ENCODE peak calls at places on chromosomes 6 and 20, in four cellular contexts. One of them, this sample, is unnamed.

GRCh38 chr6:126038234-126038633 is 51.9 kb downstream of the TRMT11 start:
- DNase-seq in HepG2: no peak
- DNase-seq in K562: no peak
- DNase-seq in HCT116: no peak
- DNase-seq in this sample: no peak

GRCh38 chr20:54025166-54025835 is 45.1 kb downstream of the BCAS1 start:
- DNase-seq in HCT116: no peak
- DNase-seq in K562: no peak
- DNase-seq in HepG2: no peak
- DNase-seq in this sample: no peak

GRCh38 chr6:109738667-109739066 is 47.6 kb downstream of the FIG4 start:
- DNase-seq in K562: no peak
- DNase-seq in HCT116: no peak
- DNase-seq in HepG2: no peak
- DNase-seq in this sample: no peak

GRCh38 chr6:18432180-18432579 is 45.0 kb downstream of the RNF144B start:
- DNase-seq in HepG2: no peak
- DNase-seq in K562: no peak
- DNase-seq in HCT116: no peak
- DNase-seq in this sample: peak

GRCh38 chr6:136784910-136785746 is 7.1 kb downstream of the MAP3K5 start:
- DNase-seq in HCT116: no peak
- DNase-seq in HepG2: no peak
- DNase-seq in K562: no peak
- DNase-seq in this sample: no peak

GRCh38 chr20:63095718-63096654 is 89.2 kb upstream of the BHLHE23 start:
- DNase-seq in K562: no peak
- DNase-seq in HCT116: no peak
- DNase-seq in HepG2: no peak
- DNase-seq in this sample: no peak

GRCh38 chr6:123658848-123659247 is 22.1 kb upstream of the TRDN start:
- DNase-seq in HCT116: no peak
- DNase-seq in K562: no peak
- DNase-seq in HepG2: no peak
- DNase-seq in this sample: no peak

GRCh38 chr6:99282479-99283062 is 66.9 kb downstream of the FAXC start:
- DNase-seq in HepG2: no peak
- DNase-seq in K562: no peak
- DNase-seq in HCT116: peak
- DNase-seq in this sample: no peak

GRCh38 chr6:168028181-168028580 is 30.7 kb downstream of the KIF25 start:
- DNase-seq in K562: no peak
- DNase-seq in HepG2: no peak
- DNase-seq in HCT116: no peak
- DNase-seq in this sample: no peak

GRCh38 chr20:43686820-43687219 is 19.9 kb downstream of the MYBL2 start:
- DNase-seq in HepG2: no peak
- DNase-seq in K562: peak
- DNase-seq in HCT116: no peak
- DNase-seq in this sample: no peak

GRCh38 chr20:10812738-10813327 is 139.0 kb upstream of the JAG1 start:
- DNase-seq in HCT116: no peak
- DNase-seq in HepG2: no peak
- DNase-seq in K562: no peak
- DNase-seq in this sample: no peak

GRCh38 chr20:36726168-36726567 is 19.7 kb downstream of the NDRG3 start:
- DNase-seq in K562: no peak
- DNase-seq in HCT116: no peak
- DNase-seq in HepG2: no peak
- DNase-seq in this sample: no peak

GRCh38 chr6:116430860-116431259 is 30.3 kb upstream of the CALHM6 start:
- DNase-seq in K562: no peak
- DNase-seq in HepG2: no peak
- DNase-seq in HCT116: no peak
- DNase-seq in this sample: no peak

GRCh38 chr6:148999501-148999900 is 252.7 kb downstream of the UST start:
- DNase-seq in K562: no peak
- DNase-seq in HepG2: no peak
- DNase-seq in HCT116: no peak
- DNase-seq in this sample: no peak

GRCh38 chr6:89475634-89476033 is 42.7 kb downstream of the ANKRD6 start:
- DNase-seq in K562: no peak
- DNase-seq in HCT116: no peak
- DNase-seq in HepG2: peak
- DNase-seq in this sample: no peak

GRCh38 chr20:17661121-17661744 is 20.8 kb downstream of the RRBP1 start:
- DNase-seq in HCT116: no peak
- DNase-seq in HepG2: peak
- DNase-seq in K562: no peak
- DNase-seq in this sample: no peak

GRCh38 chr6:3913077-3913957 is 64.1 kb downstream of the FAM50B start:
- DNase-seq in HepG2: peak
- DNase-seq in K562: peak
- DNase-seq in HCT116: peak
- DNase-seq in this sample: peak
- TF ChIP-seq TCF7L2 in HepG2: peak
- TF ChIP-seq TCF7L2 in K562: no peak
- TF ChIP-seq TCF7L2 in HCT116: no peak
- TF ChIP-seq TCF7L2 in this sample: peak

GRCh38 chr20:61210862-61211261 is 41.2 kb upstream of the CDH4 start:
- DNase-seq in HCT116: no peak
- DNase-seq in K562: no peak
- DNase-seq in HepG2: no peak
- DNase-seq in this sample: no peak
- TF ChIP-seq POLR2AphosphoS5 in HCT116: no peak
- TF ChIP-seq POLR2AphosphoS5 in K562: no peak
- TF ChIP-seq POLR2AphosphoS5 in HepG2: no peak
- TF ChIP-seq POLR2AphosphoS5 in this sample: no peak

DNA sequence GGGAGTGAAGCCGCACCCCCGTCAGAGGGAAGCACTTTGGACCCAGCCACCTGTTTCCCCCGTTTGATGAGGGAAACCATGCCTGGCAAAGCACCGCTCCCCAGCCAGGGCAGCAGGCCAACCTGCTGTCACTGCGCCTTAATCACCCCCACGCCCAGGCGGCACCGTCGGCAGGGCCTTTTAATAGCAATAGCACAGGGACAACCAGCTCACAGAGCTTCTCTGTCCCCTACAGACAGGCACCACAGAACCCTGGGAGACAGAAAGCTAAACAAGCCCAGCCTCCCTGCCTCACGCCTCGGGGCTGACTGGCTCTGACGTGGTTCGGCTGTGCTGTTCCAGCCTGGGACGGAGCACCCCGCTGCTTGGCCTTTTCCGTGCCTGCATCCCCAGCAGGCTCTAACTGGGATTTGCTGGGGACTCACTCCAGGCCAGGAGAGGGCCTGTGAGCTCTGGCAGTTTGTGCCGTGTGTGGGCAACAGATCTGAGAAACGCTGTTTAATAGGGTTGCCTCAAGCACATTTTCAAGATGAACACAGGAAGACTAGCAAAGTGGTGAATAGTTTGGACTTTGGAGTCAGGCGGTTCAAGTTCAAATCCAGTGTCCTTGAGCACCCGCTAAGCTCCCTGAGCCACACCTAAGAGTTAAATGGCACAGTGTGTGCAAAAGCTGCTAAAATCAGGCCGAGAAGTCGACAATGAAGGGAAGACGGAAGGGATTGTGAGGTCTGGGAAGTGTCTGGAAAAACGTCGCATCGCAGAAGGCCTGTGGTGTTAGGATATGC is 223.8 kb downstream of the NRN1 start:
- DNase-seq in HCT116: no peak
- DNase-seq in HepG2: peak
- DNase-seq in K562: no peak
- DNase-seq in this sample: no peak
- TF ChIP-seq TCF7L2 in HCT116: no peak
- TF ChIP-seq TCF7L2 in HepG2: no peak
- TF ChIP-seq TCF7L2 in K562: no peak
- TF ChIP-seq TCF7L2 in this sample: no peak

GRCh38 chr6:47628448-47629272 is 69.7 kb upstream of the ADGRF4 start:
- DNase-seq in HepG2: no peak
- DNase-seq in HCT116: no peak
- DNase-seq in K562: no peak
- DNase-seq in this sample: no peak
- TF ChIP-seq POLR2AphosphoS5 in HepG2: no peak
- TF ChIP-seq POLR2AphosphoS5 in HCT116: no peak
- TF ChIP-seq POLR2AphosphoS5 in K562: no peak
- TF ChIP-seq POLR2AphosphoS5 in this sample: no peak

DNA sequence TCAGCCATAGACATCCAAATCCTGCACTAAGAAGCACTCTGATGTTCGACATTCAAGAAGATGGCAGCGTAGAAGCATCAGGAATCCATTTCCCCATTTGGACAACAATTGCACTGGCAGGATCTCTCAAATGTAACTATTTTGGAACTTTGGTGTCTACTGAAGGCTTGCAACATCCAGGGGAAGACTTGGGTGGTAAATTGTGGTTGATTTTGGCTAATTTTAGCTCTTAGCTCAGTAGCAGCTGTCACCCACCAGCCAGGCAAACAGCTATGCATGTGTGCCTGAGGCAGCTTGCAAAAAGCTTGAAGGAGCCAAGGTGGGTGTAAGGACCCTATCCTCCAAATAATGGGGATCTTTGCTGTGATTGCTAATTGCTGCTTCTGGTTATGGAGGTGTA is 35.1 kb upstream of the PPP1R3G start:
- DNase-seq in HCT116: no peak
- DNase-seq in K562: no peak
- DNase-seq in HepG2: no peak
- DNase-seq in this sample: no peak
- TF ChIP-seq TCF7L2 in HCT116: no peak
- TF ChIP-seq TCF7L2 in K562: no peak
- TF ChIP-seq TCF7L2 in HepG2: no peak
- TF ChIP-seq TCF7L2 in this sample: no peak

DNA sequence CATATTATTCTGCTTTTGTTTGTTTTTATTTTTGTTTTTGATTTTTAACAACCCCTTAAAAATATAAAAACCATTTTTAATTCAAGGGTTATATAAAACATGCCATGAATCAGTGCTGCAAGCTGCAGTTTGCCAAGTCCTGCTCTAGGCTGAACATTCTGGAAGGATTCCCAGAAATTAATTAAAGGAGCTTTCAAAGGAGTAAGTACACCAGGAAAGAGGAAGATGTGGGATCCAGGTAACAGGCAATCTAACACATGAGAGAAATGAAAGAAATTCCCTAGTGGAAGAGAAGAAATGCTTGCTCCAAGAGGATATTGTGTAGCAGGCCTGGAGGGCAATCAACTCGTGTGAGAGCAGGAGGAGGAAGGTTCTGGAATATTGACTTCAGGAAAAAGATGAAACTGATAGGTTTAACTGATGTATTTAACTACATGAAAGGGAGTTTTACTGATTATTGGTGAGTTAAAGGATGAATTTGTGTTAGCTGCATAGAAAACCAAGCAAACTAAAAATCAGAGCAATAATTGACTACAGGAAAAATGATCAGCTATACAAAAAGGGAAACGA is 146.0 kb upstream of the PHACTR1 start:
- DNase-seq in K562: no peak
- DNase-seq in HCT116: no peak
- DNase-seq in HepG2: no peak
- DNase-seq in this sample: no peak
- TF ChIP-seq POLR2AphosphoS5 in K562: no peak
- TF ChIP-seq POLR2AphosphoS5 in HCT116: no peak
- TF ChIP-seq POLR2AphosphoS5 in HepG2: no peak
- TF ChIP-seq POLR2AphosphoS5 in this sample: no peak

DNA sequence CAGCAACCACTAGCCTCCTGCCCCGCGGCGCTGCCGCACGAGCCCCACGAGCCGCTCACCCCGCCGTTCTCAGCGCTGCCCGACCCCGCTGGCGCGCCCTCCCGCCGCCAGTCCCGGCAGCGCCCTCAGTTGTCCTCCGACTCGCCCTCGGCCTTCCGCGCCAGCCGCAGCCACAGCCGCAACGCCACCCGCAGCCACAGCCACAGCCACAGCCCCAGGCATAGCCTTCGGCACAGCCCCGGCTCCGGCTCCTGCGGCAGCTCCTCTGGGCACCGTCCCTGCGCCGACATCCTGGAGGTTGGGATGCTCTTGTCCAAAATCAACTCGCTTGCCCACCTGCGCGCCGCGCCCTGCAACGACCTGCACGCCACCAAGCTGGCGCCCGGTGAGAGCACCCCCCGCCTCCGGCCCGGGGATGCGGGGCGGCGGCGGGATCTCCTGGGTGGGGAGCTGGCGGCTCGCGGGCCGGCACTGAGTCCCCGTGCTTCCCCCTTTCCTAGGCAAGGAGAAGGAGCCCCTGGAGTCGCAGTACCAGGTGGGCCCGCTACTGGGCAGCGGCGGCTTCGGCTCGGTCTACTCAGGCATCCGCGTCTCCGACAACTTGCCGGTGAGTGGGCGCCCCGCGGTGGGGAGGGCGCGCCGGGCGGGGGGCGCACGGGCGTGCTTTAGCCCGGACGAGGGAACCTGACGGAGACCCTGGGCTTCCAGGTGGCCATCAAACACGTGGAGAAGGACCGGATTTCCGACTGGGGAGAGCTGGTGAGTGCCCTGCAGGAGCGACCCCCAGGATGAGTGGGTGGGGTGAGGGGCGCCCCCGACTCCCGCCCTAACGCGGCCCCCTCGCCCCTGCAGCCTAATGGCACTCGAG is 555 bp downstream of the PIM1 start:
- DNase-seq in HepG2: no peak
- DNase-seq in HCT116: no peak
- DNase-seq in K562: peak
- DNase-seq in this sample: no peak
- TF ChIP-seq TCF7L2 in HepG2: no peak
- TF ChIP-seq TCF7L2 in HCT116: no peak
- TF ChIP-seq TCF7L2 in K562: no peak
- TF ChIP-seq TCF7L2 in this sample: no peak

GRCh38 chr6:4344317-4344899 is 209.0 kb upstream of the ECI2 start:
- DNase-seq in HCT116: no peak
- DNase-seq in HepG2: no peak
- DNase-seq in K562: no peak
- DNase-seq in this sample: no peak
- TF ChIP-seq POLR2AphosphoS5 in HCT116: no peak
- TF ChIP-seq POLR2AphosphoS5 in HepG2: no peak
- TF ChIP-seq POLR2AphosphoS5 in K562: no peak
- TF ChIP-seq POLR2AphosphoS5 in this sample: no peak

GRCh38 chr20:51132286-51132810 is 109.4 kb upstream of the KCNG1 start:
- DNase-seq in HepG2: no peak
- DNase-seq in HCT116: no peak
- DNase-seq in K562: no peak
- DNase-seq in this sample: no peak

GRCh38 chr20:51129201-51129671 is 106.3 kb upstream of the KCNG1 start:
- DNase-seq in K562: no peak
- DNase-seq in HepG2: no peak
- DNase-seq in HCT116: no peak
- DNase-seq in this sample: no peak

GRCh38 chr20:51134405-51134804 is 111.5 kb upstream of the KCNG1 start:
- DNase-seq in HepG2: no peak
- DNase-seq in HCT116: no peak
- DNase-seq in K562: no peak
- DNase-seq in this sample: no peak

GRCh38 chr20:51128198-51128597 is 105.3 kb upstream of the KCNG1 start:
- DNase-seq in HepG2: no peak
- DNase-seq in K562: no peak
- DNase-seq in HCT116: no peak
- DNase-seq in this sample: no peak

GRCh38 chr20:51131806-51132205 is 108.9 kb upstream of the KCNG1 start:
- DNase-seq in HCT116: no peak
- DNase-seq in K562: no peak
- DNase-seq in HepG2: no peak
- DNase-seq in this sample: no peak
- TF ChIP-seq TCF7L2 in HCT116: no peak
- TF ChIP-seq TCF7L2 in K562: no peak
- TF ChIP-seq TCF7L2 in HepG2: no peak
- TF ChIP-seq TCF7L2 in this sample: no peak

GRCh38 chr6:74455786-74456185 is 750.1 kb downstream of the COL12A1 start:
- DNase-seq in HepG2: no peak
- DNase-seq in HCT116: no peak
- DNase-seq in K562: no peak
- DNase-seq in this sample: no peak
- TF ChIP-seq POLR2AphosphoS5 in HepG2: no peak
- TF ChIP-seq POLR2AphosphoS5 in HCT116: no peak
- TF ChIP-seq POLR2AphosphoS5 in K562: no peak
- TF ChIP-seq POLR2AphosphoS5 in this sample: no peak